ENCODE peak calls at places on chromosomes 4 and X, in ten cellular contexts. One of them, this sample, is unnamed.

GRCh38 chr4:148054275-148054674 is 322.4 kb downstream of the ARHGAP10 start:
- DNase-seq in nephron progenitor cell: no peak
- DNase-seq in spleen: no peak
- DNase-seq in suprapubic skin: no peak
- DNase-seq in epithelial cell of proximal tubule: peak; percentile 52
- DNase-seq in Calu3: peak; percentile 12
- DNase-seq in neural crest cell: no peak
- DNase-seq in lower leg skin: no peak
- DNase-seq in mesothelial cell of epicardium: no peak
- DNase-seq in epithelial cell of esophagus: peak; percentile 18
- DNase-seq in this sample: no peak

GRCh38 chrX:47297874-47298273 is 65.1 kb downstream of the USP11 start:
- DNase-seq in Calu3: peak; percentile 81
- DNase-seq in neural crest cell: no peak
- DNase-seq in mesothelial cell of epicardium: no peak
- DNase-seq in nephron progenitor cell: no peak
- DNase-seq in epithelial cell of proximal tubule: peak; percentile 19
- DNase-seq in suprapubic skin: no peak
- DNase-seq in epithelial cell of esophagus: peak; percentile 89
- DNase-seq in spleen: no peak
- DNase-seq in lower leg skin: no peak
- DNase-seq in this sample: no peak

GRCh38 chr4:175511861-175512260 is 300.2 kb downstream of the GPM6A start:
- DNase-seq in suprapubic skin: no peak
- DNase-seq in nephron progenitor cell: no peak
- DNase-seq in epithelial cell of esophagus: no peak
- DNase-seq in epithelial cell of proximal tubule: no peak
- DNase-seq in neural crest cell: no peak
- DNase-seq in mesothelial cell of epicardium: no peak
- DNase-seq in Calu3: no peak
- DNase-seq in lower leg skin: no peak
- DNase-seq in spleen: no peak
- DNase-seq in this sample: no peak

GRCh38 chrX:2767631-2768455 is 16.0 kb downstream of the XG start:
- DNase-seq in nephron progenitor cell: no peak
- DNase-seq in mesothelial cell of epicardium: peak; percentile 43
- DNase-seq in epithelial cell of esophagus: peak; percentile 39
- DNase-seq in epithelial cell of proximal tubule: no peak
- DNase-seq in Calu3: peak; percentile 28
- DNase-seq in neural crest cell: no peak
- DNase-seq in lower leg skin: peak; percentile 95
- DNase-seq in suprapubic skin: peak; percentile 89
- DNase-seq in spleen: no peak
- DNase-seq in this sample: no peak

GRCh38 chr4:110164856-110165255 is 33.6 kb downstream of the ELOVL6 start:
- DNase-seq in suprapubic skin: no peak
- DNase-seq in epithelial cell of proximal tubule: no peak
- DNase-seq in Calu3: no peak
- DNase-seq in lower leg skin: no peak
- DNase-seq in spleen: no peak
- DNase-seq in nephron progenitor cell: no peak
- DNase-seq in neural crest cell: no peak
- DNase-seq in epithelial cell of esophagus: peak; percentile 61
- DNase-seq in mesothelial cell of epicardium: no peak
- DNase-seq in this sample: no peak

GRCh38 chrX:15947648-15948317 is 93.2 kb upstream of the AP1S2 start:
- DNase-seq in epithelial cell of proximal tubule: no peak
- DNase-seq in nephron progenitor cell: peak; percentile 15
- DNase-seq in epithelial cell of esophagus: peak; percentile 73
- DNase-seq in mesothelial cell of epicardium: no peak
- DNase-seq in neural crest cell: no peak
- DNase-seq in spleen: no peak
- DNase-seq in Calu3: peak; percentile 13
- DNase-seq in lower leg skin: no peak
- DNase-seq in suprapubic skin: no peak
- DNase-seq in this sample: peak; percentile 17

GRCh38 chr4:155582971-155583437 is 83.6 kb upstream of the GUCY1A1 start:
- DNase-seq in suprapubic skin: no peak
- DNase-seq in neural crest cell: no peak
- DNase-seq in epithelial cell of proximal tubule: no peak
- DNase-seq in nephron progenitor cell: no peak
- DNase-seq in spleen: no peak
- DNase-seq in lower leg skin: no peak
- DNase-seq in epithelial cell of esophagus: peak; percentile 67
- DNase-seq in Calu3: peak; percentile 1
- DNase-seq in mesothelial cell of epicardium: no peak
- DNase-seq in this sample: no peak

GRCh38 chrX:20046864-20047263 is 56.0 kb upstream of the BCLAF3 start:
- DNase-seq in mesothelial cell of epicardium: no peak
- DNase-seq in epithelial cell of esophagus: peak; percentile 62
- DNase-seq in Calu3: no peak
- DNase-seq in neural crest cell: no peak
- DNase-seq in epithelial cell of proximal tubule: no peak
- DNase-seq in nephron progenitor cell: no peak
- DNase-seq in lower leg skin: no peak
- DNase-seq in spleen: no peak
- DNase-seq in suprapubic skin: no peak
- DNase-seq in this sample: no peak

GRCh38 chr4:48755287-48755686 is 24.8 kb downstream of the FRYL start:
- DNase-seq in lower leg skin: no peak
- DNase-seq in suprapubic skin: no peak
- DNase-seq in nephron progenitor cell: no peak
- DNase-seq in Calu3: no peak
- DNase-seq in epithelial cell of esophagus: no peak
- DNase-seq in neural crest cell: no peak
- DNase-seq in epithelial cell of proximal tubule: no peak
- DNase-seq in spleen: no peak
- DNase-seq in mesothelial cell of epicardium: no peak
- DNase-seq in this sample: no peak

GRCh38 chr4:1855334-1856070 is 454 bp downstream of the LETM1 start:
- DNase-seq in mesothelial cell of epicardium: peak; percentile 58
- DNase-seq in epithelial cell of esophagus: peak; percentile 37
- DNase-seq in epithelial cell of proximal tubule: no peak
- DNase-seq in Calu3: no peak
- DNase-seq in suprapubic skin: no peak
- DNase-seq in neural crest cell: no peak
- DNase-seq in spleen: no peak
- DNase-seq in nephron progenitor cell: peak; percentile 58
- DNase-seq in lower leg skin: no peak
- DNase-seq in this sample: no peak

GRCh38 chr4:100981447-100982204 is 365.7 kb downstream of the PPP3CA start:
- DNase-seq in neural crest cell: no peak
- DNase-seq in nephron progenitor cell: no peak
- DNase-seq in suprapubic skin: no peak
- DNase-seq in mesothelial cell of epicardium: no peak
- DNase-seq in Calu3: no peak
- DNase-seq in epithelial cell of proximal tubule: no peak
- DNase-seq in lower leg skin: no peak
- DNase-seq in epithelial cell of esophagus: peak; percentile 34
- DNase-seq in spleen: peak; percentile 21
- DNase-seq in this sample: no peak

GRCh38 chr4:304987-305680 is at the start of gene ZNF732:
- DNase-seq in neural crest cell: peak; percentile 45
- DNase-seq in lower leg skin: no peak
- DNase-seq in suprapubic skin: peak; percentile 59
- DNase-seq in Calu3: no peak
- DNase-seq in epithelial cell of proximal tubule: no peak
- DNase-seq in spleen: no peak
- DNase-seq in nephron progenitor cell: peak; percentile 56
- DNase-seq in mesothelial cell of epicardium: peak; percentile 62
- DNase-seq in epithelial cell of esophagus: peak; percentile 96
- DNase-seq in this sample: peak; percentile 81

GRCh38 chrX:143663755-143664154 is 27.9 kb upstream of the SLITRK4 start:
- DNase-seq in neural crest cell: no peak
- DNase-seq in mesothelial cell of epicardium: no peak
- DNase-seq in lower leg skin: no peak
- DNase-seq in epithelial cell of esophagus: no peak
- DNase-seq in epithelial cell of proximal tubule: no peak
- DNase-seq in spleen: no peak
- DNase-seq in nephron progenitor cell: no peak
- DNase-seq in Calu3: no peak
- DNase-seq in suprapubic skin: no peak
- DNase-seq in this sample: no peak

GRCh38 chrX:143669395-143669794 is 33.5 kb upstream of the SLITRK4 start:
- DNase-seq in neural crest cell: no peak
- DNase-seq in nephron progenitor cell: no peak
- DNase-seq in mesothelial cell of epicardium: no peak
- DNase-seq in epithelial cell of proximal tubule: no peak
- DNase-seq in lower leg skin: no peak
- DNase-seq in spleen: no peak
- DNase-seq in suprapubic skin: no peak
- DNase-seq in epithelial cell of esophagus: peak; percentile 23
- DNase-seq in Calu3: no peak
- DNase-seq in this sample: no peak

GRCh38 chrX:143661286-143661685 is 25.4 kb upstream of the SLITRK4 start:
- DNase-seq in neural crest cell: no peak
- DNase-seq in lower leg skin: no peak
- DNase-seq in mesothelial cell of epicardium: no peak
- DNase-seq in epithelial cell of esophagus: no peak
- DNase-seq in epithelial cell of proximal tubule: no peak
- DNase-seq in spleen: no peak
- DNase-seq in suprapubic skin: no peak
- DNase-seq in Calu3: no peak
- DNase-seq in nephron progenitor cell: no peak
- DNase-seq in this sample: no peak

DNA sequence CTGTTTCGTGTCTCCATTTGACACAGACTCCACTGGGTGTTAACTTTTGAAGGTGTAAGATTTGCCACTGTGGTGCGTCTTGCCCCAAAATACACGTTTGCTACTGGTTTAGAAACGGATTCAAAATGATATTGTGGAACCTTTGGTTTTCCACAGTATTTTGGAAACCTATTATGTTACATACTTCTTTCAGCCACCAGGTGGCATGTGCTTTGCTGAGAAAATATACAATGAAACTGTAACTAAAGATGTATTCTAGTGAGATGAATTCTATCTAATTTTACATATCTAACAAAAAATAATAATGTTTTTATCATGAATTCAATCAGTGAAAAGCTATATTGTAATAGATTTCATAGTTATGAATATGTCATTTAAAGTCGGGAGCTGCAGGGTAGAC is 28.4 kb upstream of the SLITRK4 start:
- DNase-seq in suprapubic skin: no peak
- DNase-seq in lower leg skin: no peak
- DNase-seq in neural crest cell: peak; percentile 1
- DNase-seq in epithelial cell of proximal tubule: no peak
- DNase-seq in nephron progenitor cell: no peak
- DNase-seq in Calu3: no peak
- DNase-seq in epithelial cell of esophagus: peak; percentile 5
- DNase-seq in spleen: no peak
- DNase-seq in mesothelial cell of epicardium: no peak
- DNase-seq in this sample: peak; percentile 2
- TF ChIP-seq CTCF in suprapubic skin: no peak
- TF ChIP-seq CTCF in lower leg skin: no peak
- TF ChIP-seq CTCF in neural crest cell: peak; percentile 74
- TF ChIP-seq CTCF in epithelial cell of proximal tubule: peak; percentile 50
- TF ChIP-seq CTCF in nephron progenitor cell: peak; percentile 55
- TF ChIP-seq CTCF in Calu3: no peak
- TF ChIP-seq CTCF in epithelial cell of esophagus: peak; percentile 46
- TF ChIP-seq CTCF in spleen: no peak
- TF ChIP-seq CTCF in mesothelial cell of epicardium: peak; percentile 93
- TF ChIP-seq CTCF in this sample: peak; percentile 80

DNA sequence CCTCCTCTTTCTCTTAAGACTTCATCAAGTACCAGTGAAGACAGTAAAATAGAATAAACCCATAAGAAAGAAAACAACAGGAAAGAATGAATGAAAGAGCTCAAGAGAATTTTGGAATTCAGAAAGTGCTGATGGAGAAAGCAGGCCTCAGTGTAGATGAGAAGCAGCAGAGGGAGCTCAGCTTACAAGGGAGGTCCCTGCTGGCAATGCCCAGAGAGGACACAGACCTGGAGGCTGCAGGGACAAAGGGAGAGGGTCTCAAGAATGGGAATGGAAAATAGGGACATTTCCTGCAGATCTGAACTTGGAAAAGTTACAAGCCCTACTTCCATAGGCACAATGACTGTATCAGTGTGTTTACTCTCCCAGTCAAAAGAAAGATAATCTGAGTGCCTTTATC is 64.5 kb upstream of the MAGEA10 start:
- DNase-seq in epithelial cell of esophagus: no peak
- DNase-seq in nephron progenitor cell: no peak
- DNase-seq in lower leg skin: no peak
- DNase-seq in mesothelial cell of epicardium: no peak
- DNase-seq in neural crest cell: no peak
- DNase-seq in Calu3: no peak
- DNase-seq in epithelial cell of proximal tubule: no peak
- DNase-seq in suprapubic skin: no peak
- DNase-seq in spleen: no peak
- DNase-seq in this sample: no peak
- TF ChIP-seq CTCF in epithelial cell of esophagus: no peak
- TF ChIP-seq CTCF in nephron progenitor cell: no peak
- TF ChIP-seq CTCF in lower leg skin: no peak
- TF ChIP-seq CTCF in mesothelial cell of epicardium: no peak
- TF ChIP-seq CTCF in neural crest cell: no peak
- TF ChIP-seq CTCF in Calu3: no peak
- TF ChIP-seq CTCF in epithelial cell of proximal tubule: no peak
- TF ChIP-seq CTCF in suprapubic skin: no peak
- TF ChIP-seq CTCF in spleen: no peak
- TF ChIP-seq CTCF in this sample: no peak

DNA sequence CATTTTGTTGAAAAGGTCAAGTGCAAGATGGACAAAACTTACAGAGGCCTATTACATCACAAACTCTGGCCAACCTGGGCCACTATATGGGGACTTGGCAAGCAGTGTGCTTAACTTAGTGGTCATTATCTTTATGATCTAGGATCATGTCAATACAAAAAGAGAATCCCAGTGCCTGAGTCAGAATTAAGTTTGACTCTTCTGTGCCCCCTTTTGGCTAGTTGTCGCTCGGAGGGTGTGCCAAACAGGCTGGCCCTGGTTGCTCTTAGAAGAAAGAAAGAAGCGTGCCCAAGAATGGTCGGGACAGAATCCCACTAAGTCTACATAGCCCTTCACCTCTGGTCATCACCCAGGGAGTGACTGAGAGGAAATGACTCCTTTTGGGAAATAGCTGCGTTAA is 100.1 kb downstream of the EIF4E start:
- DNase-seq in mesothelial cell of epicardium: no peak
- DNase-seq in epithelial cell of esophagus: peak; percentile 37
- DNase-seq in neural crest cell: no peak
- DNase-seq in Calu3: peak; percentile 12
- DNase-seq in suprapubic skin: no peak
- DNase-seq in lower leg skin: no peak
- DNase-seq in nephron progenitor cell: no peak
- DNase-seq in spleen: no peak
- DNase-seq in epithelial cell of proximal tubule: no peak
- DNase-seq in this sample: no peak
- TF ChIP-seq CTCF in mesothelial cell of epicardium: no peak
- TF ChIP-seq CTCF in epithelial cell of esophagus: peak; percentile 28
- TF ChIP-seq CTCF in neural crest cell: no peak
- TF ChIP-seq CTCF in Calu3: no peak
- TF ChIP-seq CTCF in suprapubic skin: no peak
- TF ChIP-seq CTCF in lower leg skin: no peak
- TF ChIP-seq CTCF in nephron progenitor cell: no peak
- TF ChIP-seq CTCF in spleen: peak; percentile 14
- TF ChIP-seq CTCF in epithelial cell of proximal tubule: peak; percentile 30
- TF ChIP-seq CTCF in this sample: no peak

DNA sequence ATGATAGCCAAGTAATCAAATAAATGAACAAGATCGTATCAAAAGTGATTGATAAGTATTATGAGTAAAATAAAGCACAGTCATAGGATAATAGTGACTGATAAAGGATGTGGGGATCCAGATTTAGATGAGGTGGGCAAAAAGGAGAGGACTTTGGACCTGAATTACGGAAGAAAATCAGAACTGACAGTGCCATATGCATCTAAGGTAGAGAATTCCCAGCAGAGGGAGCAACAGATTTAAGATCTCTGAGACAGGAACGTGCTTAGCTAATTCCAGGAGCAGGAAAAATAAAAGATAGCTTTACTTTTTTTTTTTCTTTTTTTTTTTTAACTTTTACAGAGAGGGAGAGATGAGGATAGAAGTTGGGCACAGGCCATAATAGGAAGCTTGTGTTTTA is 189.9 kb downstream of the NWD2 start:
- DNase-seq in spleen: no peak
- DNase-seq in epithelial cell of proximal tubule: no peak
- DNase-seq in Calu3: no peak
- DNase-seq in suprapubic skin: no peak
- DNase-seq in nephron progenitor cell: no peak
- DNase-seq in epithelial cell of esophagus: peak; percentile 43
- DNase-seq in mesothelial cell of epicardium: no peak
- DNase-seq in neural crest cell: no peak
- DNase-seq in lower leg skin: no peak
- DNase-seq in this sample: no peak
- TF ChIP-seq CTCF in spleen: no peak
- TF ChIP-seq CTCF in epithelial cell of proximal tubule: peak; percentile 51
- TF ChIP-seq CTCF in Calu3: no peak
- TF ChIP-seq CTCF in suprapubic skin: no peak
- TF ChIP-seq CTCF in nephron progenitor cell: no peak
- TF ChIP-seq CTCF in epithelial cell of esophagus: peak; percentile 37
- TF ChIP-seq CTCF in mesothelial cell of epicardium: no peak
- TF ChIP-seq CTCF in neural crest cell: peak; percentile 44
- TF ChIP-seq CTCF in lower leg skin: no peak
- TF ChIP-seq CTCF in this sample: no peak